ENCODE peak calls at places on chromosomes 12 and 14, in ten cellular contexts. G is WTC11; I is stimulated activated CD4-positive, alpha-beta T cell treated with anti-CD3 and anti-CD28 coated beads, Interleukin-1b, Interleukin-23, amount 100 ng/mL, for 24 hours; L is GM04503; E is neuronal stem cell; T is activated CD8-positive, alpha-beta memory T cell treated with anti-CD3 and anti-CD28 coated beads, Interleukin-2, amount 50 U/mL, for 4 hours; S is iris pigment epithelial cell; F is HTR-8/SVneo; C is activated CD4-positive, alpha-beta T cell treated with anti-CD3 and anti-CD28 coated beads for 24 hours; X is putamen. D is an unnamed sample.

GRCh38 chr12:69274861-69275260 is 35.5 kb downstream of the CPSF6 start:
- DNase-seq in L (no peak), F (no peak), X (no peak), T (no peak), C (no peak), G (no peak), E (no peak), S (peak; percentile 33), I (no peak), D (no peak)

GRCh38 chr14:59463773-59464650 is 1.2 kb downstream of the GPR135 start:
- DNase-seq in E (no peak), F (no peak), L (no peak), C (no peak), G (peak; percentile 36), X (no peak), T (peak; percentile 28), S (peak; percentile 65), I (no peak), D (no peak)

GRCh38 chr14:20460458-20461229 is 590 bp downstream of the PIP4P1 start:
- DNase-seq in X (no peak), I (no peak), F (no peak), C (peak; percentile 16), L (no peak), E (no peak), G (peak; percentile 70), S (no peak), T (peak; percentile 55), D (no peak)

GRCh38 chr14:50785506-50786063 is 45.4 kb downstream of the NIN start:
- DNase-seq in L (no peak), X (no peak), T (no peak), I (no peak), E (no peak), G (no peak), C (no peak), S (no peak), F (no peak), D (no peak)

GRCh38 chr12:131091413-131091975 is 137.8 kb downstream of the ADGRD1 start:
- DNase-seq in S (peak; percentile 38), G (peak; percentile 1), I (no peak), C (no peak), F (no peak), E (no peak), T (no peak), L (no peak), X (peak; percentile 40), D (peak; percentile 55)

GRCh38 chr14:35766700-35767082 is 42.4 kb downstream of the RALGAPA1 start:
- DNase-seq in I (no peak), C (no peak), T (no peak), S (peak; percentile 18), E (no peak), X (no peak), F (no peak), G (no peak), L (no peak), D (no peak)

GRCh38 chr14:56666716-56667115 is 87.1 kb downstream of the TMEM260 start:
- DNase-seq in L (no peak), S (peak; percentile 77), E (no peak), X (no peak), F (peak; percentile 67), I (no peak), C (no peak), T (no peak), G (no peak), D (no peak)

GRCh38 chr14:67814826-67815225 is 1.6 kb downstream of the ZFYVE26 start:
- DNase-seq in T (no peak), F (no peak), C (no peak), E (no peak), I (no peak), L (no peak), S (no peak), G (no peak), X (no peak), D (no peak)

GRCh38 chr14:63893701-63894458 is 41.1 kb downstream of the SYNE2 start:
- DNase-seq in C (no peak), L (peak; percentile 81), F (peak; percentile 88), T (no peak), S (peak; percentile 93), G (no peak), X (peak; percentile 7), I (no peak), E (no peak), D (no peak)

GRCh38 chr14:55317907-55318306 is 46.7 kb downstream of the FBXO34 start:
- DNase-seq in T (no peak), L (no peak), I (no peak), C (no peak), F (no peak), S (no peak), G (no peak), E (no peak), X (no peak), D (no peak)

GRCh38 chr14:74302160-74302628 is 540 bp downstream of the ABCD4 start:
- DNase-seq in X (peak; percentile 42), T (no peak), E (no peak), F (peak; percentile 87), I (no peak), C (no peak), G (no peak), L (no peak), S (peak; percentile 73), D (peak; percentile 36)

GRCh38 chr12:6204533-6205143 is 4.4 kb downstream of the CD9 start:
- DNase-seq in S (no peak), F (no peak), I (no peak), G (no peak), T (no peak), E (no peak), C (no peak), L (no peak), X (no peak), D (no peak)

GRCh38 chr12:6792522-6793201 is 3.3 kb downstream of the CD4 start:
- DNase-seq in X (peak; percentile 30), I (no peak), T (no peak), L (no peak), G (no peak), F (no peak), S (no peak), C (no peak), E (no peak), D (no peak)

GRCh38 chr12:23757541-23757962 is 191.9 kb downstream of the SOX5 start:
- DNase-seq in G (no peak), S (no peak), C (no peak), X (no peak), E (peak; percentile 78), F (no peak), I (no peak), T (no peak), L (no peak), D (no peak)

GRCh38 chr12:127803545-127803944 is 463.4 kb upstream of the TMEM132C start:
- DNase-seq in F (no peak), L (no peak), T (no peak), E (no peak), I (no peak), S (no peak), X (no peak), G (no peak), C (no peak), D (no peak)

GRCh38 chr14:84643438-84643837 is 886.5 kb upstream of the FLRT2 start:
- DNase-seq in C (no peak), T (no peak), S (no peak), X (no peak), E (no peak), I (no peak), G (no peak), F (no peak), L (no peak), D (no peak)

GRCh38 chr14:100438678-100439592 is 115.8 kb downstream of the SLC25A47 start:
- DNase-seq in T (peak; percentile 61), F (peak; percentile 86), S (peak; percentile 82), G (no peak), L (peak; percentile 37), X (no peak), C (peak; percentile 11), I (peak; percentile 7), E (no peak), D (peak; percentile 94)

GRCh38 chr14:90641111-90642010 is 174.9 kb downstream of the TTC7B start:
- DNase-seq in X (no peak), G (no peak), I (no peak), T (no peak), F (no peak), S (peak; percentile 54), E (peak; percentile 47), C (no peak), L (no peak), D (no peak)

GRCh38 chr12:84455598-84455997 is 457.0 kb downstream of the SLC6A15 start:
- DNase-seq in L (no peak), G (no peak), X (no peak), I (no peak), T (no peak), E (no peak), C (no peak), S (no peak), F (no peak), D (no peak)

GRCh38 chr12:57724003-57724935 is 14.3 kb downstream of the AGAP2 start:
- DNase-seq in S (no peak), L (no peak), E (no peak), I (no peak), X (no peak), T (no peak), F (no peak), C (no peak), G (no peak), D (no peak)

GRCh38 chr12:50589650-50590435 is 85.1 kb downstream of the DIP2B start:
- DNase-seq in X (no peak), E (no peak), F (peak; percentile 36), S (peak; percentile 99), G (no peak), T (no peak), C (no peak), L (peak; percentile 50), I (no peak), D (no peak)

GRCh38 chr14:61470261-61470953 is 149.0 kb downstream of the PRKCH start:
- DNase-seq in C (no peak), E (peak; percentile 23), I (no peak), L (peak; percentile 64), S (peak; percentile 99), X (no peak), F (peak; percentile 95), T (no peak), G (peak; percentile 48), D (no peak)

GRCh38 chr12:132622437-132623071 is 4.0 kb downstream of the P2RX2 start:
- DNase-seq in C (no peak), G (no peak), L (peak; percentile 29), F (peak; percentile 48), X (peak; percentile 36), I (no peak), E (no peak), S (peak; percentile 70), T (no peak), D (no peak)

GRCh38 chr14:75821828-75822521 is 159.8 kb downstream of the TGFB3 start:
- DNase-seq in X (no peak), F (peak; percentile 34), C (no peak), S (peak; percentile 58), T (no peak), G (no peak), I (no peak), L (no peak), E (no peak), D (no peak)

GRCh38 chr12:98770230-98770629 is 125.1 kb downstream of the APAF1 start:
- DNase-seq in L (no peak), E (no peak), C (no peak), T (no peak), S (no peak), X (no peak), G (no peak), I (no peak), F (no peak), D (no peak)

GRCh38 chr12:27014859-27015729 is 910 bp upstream of the TM7SF3 start:
- DNase-seq in C (no peak), I (no peak), T (no peak), S (no peak), L (no peak), F (no peak), X (no peak), G (no peak), E (no peak), D (no peak)

GRCh38 chr14:23428686-23429495 is 6.6 kb downstream of the MYH7 start:
- DNase-seq in S (no peak), G (no peak), F (no peak), L (no peak), T (no peak), C (no peak), E (no peak), X (no peak), I (no peak), D (no peak)

GRCh38 chr12:98344034-98344565 is 171.3 kb upstream of the TMPO start:
- DNase-seq in C (no peak), S (no peak), F (no peak), T (no peak), I (no peak), E (no peak), X (no peak), G (no peak), L (no peak), D (no peak)

D was measured in NCI-H460.